ENCODE peak calls at places on chromosome 1, in nine cellular contexts. Z, G, I, O, R, M, W, S and Y are unnamed samples. For H3K27me3, the result is how much of the 10 kb centered on the place peaks cover.

GRCh38 chr1:25737151-25737550 is 62.8 kb upstream of the SELENON start:
- DNase-seq in Z (no peak), G (no peak), I (no peak), O (peak), R (no peak), M (no peak), W (no peak), S (no peak), Y (peak)

GRCh38 chr1:24340770-24341169 is 21.6 kb downstream of the GRHL3 start:
- DNase-seq in Z (no peak), G (no peak), I (no peak), O (no peak), R (no peak), M (no peak), W (no peak), S (no peak), Y (no peak)

GRCh38 chr1:47725000-47725731 is 272.0 kb downstream of the TRABD2B start:
- DNase-seq in Z (no peak), G (peak), I (no peak), O (no peak), R (no peak), M (peak), W (no peak), S (no peak), Y (no peak)

GRCh38 chr1:246142320-246142893 is 364.7 kb downstream of the SMYD3 start:
- DNase-seq in Z (no peak), G (no peak), I (peak), O (peak), R (peak), M (no peak), W (no peak), S (no peak), Y (no peak)

GRCh38 chr1:32242341-32242851 is 4.6 kb upstream of the FAM167B start:
- DNase-seq in Z (no peak), G (peak), I (no peak), O (no peak), R (no peak), M (no peak), W (no peak), S (no peak), Y (no peak)

GRCh38 chr1:40315795-40316594 is 1.1 kb downstream of the COL9A2 start:
- DNase-seq in Z (no peak), G (peak), I (peak), O (peak), R (no peak), M (no peak), W (no peak), S (no peak), Y (no peak)

GRCh38 chr1:17539526-17540254 is at the start of gene ARHGEF10L:
- DNase-seq in Z (no peak), G (no peak), I (peak), O (peak), R (no peak), M (peak), W (no peak), S (no peak), Y (no peak)

GRCh38 chr1:119373465-119373864 is 4.9 kb downstream of the HAO2 start:
- DNase-seq in Z (no peak), G (no peak), I (peak), O (no peak), R (peak), M (no peak), W (no peak), S (no peak), Y (no peak)

GRCh38 chr1:171998711-171999110 is 157.4 kb downstream of the DNM3 start:
- DNase-seq in Z (no peak), G (no peak), I (no peak), O (no peak), R (peak), M (no peak), W (no peak), S (no peak), Y (no peak)

GRCh38 chr1:175287377-175287776 is 94.8 kb upstream of the KIAA0040 start:
- DNase-seq in Z (no peak), G (peak), I (no peak), O (no peak), R (no peak), M (no peak), W (no peak), S (no peak), Y (no peak)

GRCh38 chr1:94031591-94031990 is 89.4 kb downstream of the ABCA4 start:
- DNase-seq in Z (no peak), G (no peak), I (no peak), O (no peak), R (no peak), M (no peak), W (no peak), S (no peak), Y (no peak)

GRCh38 chr1:214401666-214402065 is 120.7 kb downstream of the SMYD2 start:
- DNase-seq in Z (no peak), G (no peak), I (peak), O (no peak), R (no peak), M (no peak), W (no peak), S (no peak), Y (no peak)

GRCh38 chr1:163427336-163427735 is 105.6 kb downstream of the NUF2 start:
- DNase-seq in Z (no peak), G (no peak), I (no peak), O (no peak), R (no peak), M (no peak), W (no peak), S (no peak), Y (no peak)

GRCh38 chr1:234230414-234230862 is 142.8 kb upstream of the COA6 start:
- DNase-seq in Z (no peak), G (no peak), I (no peak), O (no peak), R (no peak), M (no peak), W (no peak), S (no peak), Y (no peak)

GRCh38 chr1:31409946-31410858 is 2.8 kb upstream of the SERINC2 start:
- DNase-seq in Z (no peak), G (no peak), I (no peak), O (no peak), R (peak), M (no peak), W (no peak), S (no peak), Y (no peak)

GRCh38 chr1:43779266-43779665 is 71.9 kb downstream of the ST3GAL3 start:
- DNase-seq in Z (no peak), G (peak), I (no peak), O (no peak), R (no peak), M (no peak), W (no peak), S (no peak), Y (no peak)

GRCh38 chr1:43783096-43783670 is 75.8 kb downstream of the ST3GAL3 start:
- DNase-seq in Z (no peak), G (no peak), I (no peak), O (no peak), R (no peak), M (no peak), W (no peak), S (no peak), Y (no peak)

GRCh38 chr1:43781574-43781973 is 74.2 kb downstream of the ST3GAL3 start:
- DNase-seq in Z (no peak), G (no peak), I (no peak), O (no peak), R (no peak), M (no peak), W (no peak), S (no peak), Y (no peak)

GRCh38 chr1:43776043-43776761 is 68.9 kb downstream of the ST3GAL3 start:
- DNase-seq in Z (no peak), G (no peak), I (peak), O (no peak), R (peak), M (no peak), W (no peak), S (no peak), Y (no peak)

GRCh38 chr1:43779805-43780403 is 72.6 kb downstream of the ST3GAL3 start:
- DNase-seq in Z (no peak), G (no peak), I (no peak), O (no peak), R (no peak), M (no peak), W (no peak), S (no peak), Y (no peak)
- H3K4me3 ChIP-seq in Z (no peak), G (no peak), I (no peak), O (no peak), R (no peak), M (no peak), W (no peak), S (no peak), Y (no peak)

GRCh38 chr1:46484783-46485490 is 4.7 kb upstream of the DMBX1 start:
- DNase-seq in Z (no peak), G (peak), I (no peak), O (no peak), R (no peak), M (no peak), W (no peak), S (no peak), Y (no peak)
- H3K27me3 ChIP-seq in Z (under half), G (half or more), I (under half), O (under half), R (under half), M (under half), W (under half), S (under half), Y (half or more)

GRCh38 chr1:168607872-168608428 is 31.5 kb downstream of the XCL1 start:
- DNase-seq in Z (no peak), G (no peak), I (no peak), O (no peak), R (no peak), M (no peak), W (no peak), S (no peak), Y (no peak)

GRCh38 chr1:168609133-168609715 is 32.8 kb downstream of the XCL1 start:
- DNase-seq in Z (no peak), G (peak), I (no peak), O (peak), R (no peak), M (no peak), W (peak), S (no peak), Y (peak)

GRCh38 chr1:168603501-168604107 is 27.2 kb downstream of the XCL1 start:
- DNase-seq in Z (peak), G (peak), I (peak), O (peak), R (peak), M (peak), W (peak), S (peak), Y (peak)

GRCh38 chr1:168605443-168605842 is 29.0 kb downstream of the XCL1 start:
- DNase-seq in Z (no peak), G (no peak), I (no peak), O (no peak), R (no peak), M (no peak), W (no peak), S (no peak), Y (no peak)

GRCh38 chr1:168606096-168606495 is 29.7 kb downstream of the XCL1 start:
- DNase-seq in Z (no peak), G (no peak), I (no peak), O (no peak), R (peak), M (no peak), W (no peak), S (no peak), Y (no peak)
- TF ChIP-seq CTCF in Z (no peak), G (no peak), I (no peak), O (no peak), R (no peak), M (no peak), W (no peak), S (no peak), Y (no peak)

DNA sequence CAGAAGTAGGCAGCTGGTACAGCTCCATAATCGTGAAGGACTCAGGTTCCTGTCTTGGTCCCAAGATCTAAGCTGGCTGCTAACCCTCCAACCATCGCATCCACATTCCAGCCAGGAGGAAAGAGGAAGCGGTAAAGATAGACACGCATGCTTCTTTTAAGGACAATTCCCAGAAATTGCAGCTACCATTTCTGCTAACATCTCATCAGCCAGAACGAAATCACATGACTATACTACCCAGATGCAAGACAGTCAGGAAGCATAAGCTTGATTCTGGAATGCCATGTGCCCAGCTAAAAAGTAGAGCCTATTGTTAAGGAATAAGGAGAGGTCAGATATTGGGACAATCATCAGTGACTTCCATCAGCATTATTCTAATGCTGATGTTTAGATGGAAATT is 110.4 kb downstream of the EPHB2 start:
- DNase-seq in Z (no peak), G (no peak), I (no peak), O (no peak), R (no peak), M (no peak), W (no peak), S (no peak), Y (no peak)
- H3K4me3 ChIP-seq in Z (no peak), G (no peak), I (no peak), O (no peak), R (no peak), M (no peak), W (no peak), S (no peak), Y (no peak)

GRCh38 chr1:9269721-9270120 is 23.0 kb upstream of the SPSB1 start:
- DNase-seq in Z (no peak), G (no peak), I (no peak), O (no peak), R (no peak), M (no peak), W (no peak), S (no peak), Y (no peak)

GRCh38 chr1:9267352-9267686 is 25.4 kb upstream of the SPSB1 start:
- DNase-seq in Z (no peak), G (no peak), I (no peak), O (no peak), R (no peak), M (no peak), W (no peak), S (no peak), Y (no peak)

GRCh38 chr1:9265966-9266365 is 26.7 kb upstream of the SPSB1 start:
- DNase-seq in Z (no peak), G (no peak), I (no peak), O (no peak), R (no peak), M (no peak), W (no peak), S (no peak), Y (no peak)

GRCh38 chr1:9269078-9269501 is 23.6 kb upstream of the SPSB1 start:
- DNase-seq in Z (peak), G (no peak), I (no peak), O (no peak), R (peak), M (no peak), W (no peak), S (no peak), Y (no peak)

GRCh38 chr1:9267827-9268581 is 24.7 kb upstream of the SPSB1 start:
- DNase-seq in Z (no peak), G (no peak), I (no peak), O (no peak), R (no peak), M (no peak), W (no peak), S (no peak), Y (no peak)
- H3K27me3 ChIP-seq in Z (under half), G (under half), I (under half), O (under half), R (under half), M (under half), W (under half), S (under half), Y (under half)